ENCODE peak calls at places on chromosomes 2 and 18, in four cellular contexts. T is mesendoderm, X is substantia nigra, R is tibial artery. K is an unnamed sample.

GRCh38 chr2:27807476-27807875 is 36.0 kb downstream of the MRPL33 start:
- DNase-seq in X (no peak), R (no peak), T (peak), K (no peak)

GRCh38 chr2:60445684-60446184 is 107.7 kb downstream of the BCL11A start:
- DNase-seq in T (no peak), X (no peak), R (no peak), K (no peak)

GRCh38 chr2:179768765-179769164 is 92.6 kb downstream of the ZNF385B start:
- DNase-seq in R (no peak), T (peak), X (no peak), K (no peak)

GRCh38 chr2:185035906-185036305 is 437.6 kb downstream of the ZNF804A start:
- DNase-seq in R (no peak), T (no peak), X (no peak), K (no peak)

GRCh38 chr2:42239289-42239661 is 70.1 kb downstream of the EML4 start:
- DNase-seq in R (no peak), X (no peak), T (no peak), K (no peak)

GRCh38 chr2:134621939-134622705 is 96.7 kb downstream of the TMEM163 start:
- DNase-seq in X (no peak), R (no peak), T (no peak), K (no peak)

GRCh38 chr18:3995476-3996102 is 459.5 kb downstream of the DLGAP1 start:
- DNase-seq in X (no peak), R (peak), T (peak), K (no peak)

GRCh38 chr18:46630991-46631390 is 26.0 kb downstream of the LOXHD1 start:
- DNase-seq in X (no peak), T (no peak), R (no peak), K (no peak)

GRCh38 chr2:112155331-112156151 is 17.4 kb downstream of the FBLN7 start:
- DNase-seq in R (no peak), T (no peak), X (no peak), K (no peak)

GRCh38 chr2:96345403-96345802 is 9.8 kb downstream of the NCAPH start:
- DNase-seq in T (peak), X (no peak), R (no peak), K (no peak)

GRCh38 chr2:200509227-200509607 is 651 bp downstream of the KCTD18 start:
- DNase-seq in T (peak), X (no peak), R (no peak), K (no peak)

GRCh38 chr2:44555700-44556099 is 194.0 kb downstream of the CAMKMT start:
- DNase-seq in T (no peak), X (no peak), R (no peak), K (no peak)

DNA sequence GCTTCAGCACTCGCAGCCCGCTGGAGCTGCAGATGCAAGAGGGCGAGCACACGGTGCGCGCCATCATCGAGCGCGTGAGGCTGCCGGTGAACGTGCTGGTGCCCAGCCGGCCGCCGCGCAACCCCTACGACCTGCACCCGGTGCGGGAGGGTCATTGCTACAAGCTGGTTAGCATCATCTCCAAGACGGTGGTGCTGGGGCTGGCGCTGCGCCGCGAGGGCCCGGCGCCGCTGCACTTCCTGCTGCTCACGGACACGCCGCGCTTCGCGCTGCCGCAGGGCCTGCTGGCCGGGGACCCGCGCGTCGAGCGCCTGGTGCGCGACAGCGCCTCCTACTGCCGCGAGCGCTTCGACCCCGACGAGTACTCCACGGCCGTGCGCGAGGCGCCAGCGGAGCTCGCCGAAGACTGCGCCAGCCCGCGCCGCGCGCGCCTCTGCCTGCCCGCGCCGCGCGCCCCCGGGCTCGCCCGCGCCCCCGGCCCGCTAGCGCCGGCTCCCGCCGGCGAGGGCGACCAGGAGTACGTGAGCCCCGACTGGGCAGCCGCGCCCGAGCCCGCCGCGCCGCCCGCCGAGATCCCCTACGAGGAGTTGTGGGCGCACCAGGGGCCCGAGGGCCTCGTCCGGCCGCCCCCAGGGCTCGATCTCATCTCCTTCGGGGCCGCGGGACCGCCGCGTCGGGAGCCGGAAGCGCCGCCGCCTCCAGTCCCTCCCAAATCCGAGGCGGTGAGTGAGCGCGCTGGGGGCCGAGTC is 11.8 kb downstream of the GAREM2 start:
- DNase-seq in R (peak), T (peak), X (no peak), K (no peak)
- H3K27ac ChIP-seq in R (peak), T (no peak), X (no peak), K (peak)

GRCh38 chr2:197786010-197786877 is 1.1 kb upstream of the BOLL start:
- DNase-seq in R (no peak), X (no peak), T (peak), K (no peak)

GRCh38 chr2:197784956-197785941 is at the start of gene BOLL:
- DNase-seq in X (no peak), T (no peak), R (no peak), K (no peak)

GRCh38 chr2:197779261-197779660 is 5.9 kb downstream of the BOLL start:
- DNase-seq in T (no peak), R (no peak), X (no peak), K (no peak)

GRCh38 chr2:197777823-197778407 is 7.2 kb downstream of the BOLL start:
- DNase-seq in T (peak), R (no peak), X (no peak), K (no peak)

GRCh38 chr2:197782121-197782520 is 3.0 kb downstream of the BOLL start:
- DNase-seq in R (no peak), T (no peak), X (no peak), K (no peak)
- H3K27ac ChIP-seq in R (no peak), T (no peak), X (no peak), K (no peak)

DNA sequence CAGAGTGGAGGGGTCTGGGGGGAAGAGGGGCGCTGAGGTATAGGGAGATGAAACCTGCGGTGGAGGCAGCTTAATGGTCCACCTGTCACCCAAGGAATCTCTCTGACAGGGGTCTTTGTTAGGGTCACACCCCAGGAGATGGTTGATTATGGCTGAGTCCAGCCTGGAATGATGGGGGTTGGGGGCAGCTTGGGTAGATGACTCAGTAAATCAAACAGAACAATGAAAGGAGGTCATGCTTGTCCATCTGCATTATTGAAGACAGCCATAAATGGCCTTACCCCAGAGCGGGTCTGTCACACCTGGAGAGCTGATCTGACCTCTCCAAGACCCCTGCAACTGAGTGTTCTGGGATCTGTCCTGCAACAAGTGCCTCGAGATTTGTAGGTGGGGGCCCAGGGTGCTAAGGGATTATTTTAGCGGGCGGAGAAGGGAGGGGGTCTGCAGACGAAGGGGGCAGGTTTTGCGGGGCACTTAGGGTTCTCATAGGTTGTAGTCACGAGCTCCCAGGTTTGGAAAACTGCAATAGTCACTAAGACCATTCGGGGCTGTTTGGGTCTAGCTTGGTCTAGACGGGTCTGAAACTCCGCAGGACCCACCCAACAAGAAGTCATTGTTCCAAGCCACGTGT is 784 bp upstream of the IGFBP2 start:
- DNase-seq in T (peak), X (no peak), R (no peak), K (no peak)
- H3K27ac ChIP-seq in T (no peak), X (no peak), R (peak), K (no peak)

GRCh38 chr2:205727174-205727573 is 44.9 kb downstream of the NRP2 start:
- DNase-seq in T (no peak), R (no peak), X (no peak), K (no peak)

GRCh38 chr2:205730191-205730590 is 47.9 kb downstream of the NRP2 start:
- DNase-seq in X (no peak), T (no peak), R (no peak), K (no peak)

GRCh38 chr2:205725059-205725458 is 42.8 kb downstream of the NRP2 start:
- DNase-seq in X (no peak), R (no peak), T (no peak), K (no peak)

GRCh38 chr2:205723174-205723573 is 40.9 kb downstream of the NRP2 start:
- DNase-seq in R (no peak), T (no peak), X (no peak), K (no peak)

GRCh38 chr2:205726506-205726905 is 44.2 kb downstream of the NRP2 start:
- DNase-seq in X (no peak), T (no peak), R (no peak), K (no peak)
- H3K27ac ChIP-seq in X (no peak), T (no peak), R (no peak), K (peak)

GRCh38 chr2:31335921-31336570 is 78.5 kb downstream of the XDH start:
- DNase-seq in R (no peak), X (no peak), T (peak), K (no peak)
- H3K27ac ChIP-seq in R (no peak), X (no peak), T (no peak), K (no peak)